ENCODE peak calls at places on chromosomes 13 and 19, in four cellular contexts. S is stimulated activated CD8-positive, alpha-beta memory T cell treated with anti-CD3 and anti-CD28 coated beads, Interleukin-7, amount 100 ng/mL, for 48 hours; H is breast epithelium; L is tibial nerve. D is an unnamed sample.

GRCh38 chr19:50167314-50167721 is 4.2 kb upstream of the IZUMO2 start:
- DNase-seq in S (no peak), H (no peak), L (no peak), D (no peak)

GRCh38 chr13:19185086-19185864 is 3.7 kb upstream of the TUBA3C start:
- DNase-seq in S (no peak), H (peak), L (no peak), D (no peak)

GRCh38 chr13:111204438-111205177 is 89.5 kb downstream of the ARHGEF7 start:
- DNase-seq in S (no peak), H (no peak), L (peak), D (peak)

GRCh38 chr13:76292726-76293125 is 593.5 kb downstream of the KCTD12 start:
- DNase-seq in S (no peak), H (no peak), L (no peak), D (no peak)

GRCh38 chr19:39212377-39212742 is 8.3 kb upstream of the SYCN start:
- DNase-seq in S (peak), H (no peak), L (no peak), D (no peak)

GRCh38 chr13:110323172-110323851 is 16.2 kb downstream of the COL4A2 start:
- DNase-seq in S (no peak), H (no peak), L (no peak), D (peak)

GRCh38 chr19:46759817-46760333 is 13.6 kb upstream of the STRN4 start:
- DNase-seq in S (no peak), H (peak), L (peak), D (peak)

GRCh38 chr13:49643003-49643651 is 14.8 kb downstream of the ARL11 start:
- DNase-seq in S (no peak), H (no peak), L (no peak), D (no peak)

GRCh38 chr19:45901912-45902650 is at the start of gene MYPOP:
- DNase-seq in S (no peak), H (peak), L (peak), D (no peak)